ENCODE peak calls at places on chromosomes 4 and X, in eight cellular contexts. G, Y, E, T, V, Z, K and W are unnamed samples.

GRCh38 chr4:88054909-88055308 is 47.5 kb downstream of the PKD2 start:
- DNase-seq in G (peak), Y (peak), E (peak), T (no peak), V (no peak), Z (no peak), K (no peak), W (peak)

GRCh38 chr4:184599492-184600135 is 49.6 kb downstream of the CASP3 start:
- DNase-seq in G (peak), Y (no peak), E (peak), T (no peak), V (no peak), Z (no peak), K (no peak), W (no peak)

GRCh38 chrX:68672581-68673318 is 25.3 kb downstream of the STARD8 start:
- DNase-seq in G (no peak), Y (peak), E (no peak), T (no peak), V (no peak), Z (no peak), K (no peak), W (no peak)

GRCh38 chr4:110197421-110198398 is 705 bp downstream of the ELOVL6 start:
- DNase-seq in G (peak), Y (peak), E (peak), T (peak), V (no peak), Z (no peak), K (no peak), W (peak)

GRCh38 chr4:102608190-102608589 is 107.0 kb downstream of the NFKB1 start:
- DNase-seq in G (no peak), Y (no peak), E (no peak), T (no peak), V (no peak), Z (no peak), K (no peak), W (no peak)

GRCh38 chr4:113467581-113467980 is 294.0 kb downstream of the CAMK2D start:
- DNase-seq in G (peak), Y (peak), E (peak), T (no peak), V (no peak), Z (no peak), K (no peak), W (no peak)

GRCh38 chrX:47191331-47191730 is 2.3 kb upstream of the UBA1 start:
- DNase-seq in G (no peak), Y (peak), E (no peak), T (no peak), V (no peak), Z (no peak), K (peak), W (peak)

GRCh38 chr4:68738036-68738435 is 67.6 kb upstream of the UGT2B15 start:
- DNase-seq in G (no peak), Y (no peak), E (no peak), T (no peak), V (no peak), Z (no peak), K (no peak), W (no peak)

GRCh38 chrX:10859353-10859752 is 239.0 kb upstream of the MID1 start:
- DNase-seq in G (no peak), Y (no peak), E (no peak), T (no peak), V (no peak), Z (no peak), K (no peak), W (no peak)

GRCh38 chr4:766152-766515 is 59.8 kb downstream of the CPLX1 start:
- DNase-seq in G (no peak), Y (no peak), E (peak), T (no peak), V (no peak), Z (no peak), K (no peak), W (no peak)

GRCh38 chr4:39591290-39591689 is 47.4 kb downstream of the SMIM14 start:
- DNase-seq in G (no peak), Y (no peak), E (no peak), T (no peak), V (no peak), Z (no peak), K (no peak), W (no peak)

GRCh38 chr4:123411976-123412589 is 15.5 kb downstream of the SPRY1 start:
- DNase-seq in G (no peak), Y (no peak), E (no peak), T (no peak), V (no peak), Z (no peak), K (no peak), W (no peak)

GRCh38 chrX:26295425-26295824 is 79.5 kb downstream of the MAGEB5 start:
- DNase-seq in G (no peak), Y (no peak), E (no peak), T (no peak), V (no peak), Z (no peak), K (no peak), W (peak)

GRCh38 chrX:37320541-37321203 is 28.5 kb upstream of the PRRG1 start:
- DNase-seq in G (no peak), Y (no peak), E (no peak), T (no peak), V (no peak), Z (no peak), K (no peak), W (no peak)

GRCh38 chrX:143632625-143633387 is 3.1 kb downstream of the SLITRK4 start:
- DNase-seq in G (peak), Y (no peak), E (no peak), T (no peak), V (no peak), Z (no peak), K (no peak), W (peak)

GRCh38 chr4:82802906-82803305 is 4.3 kb upstream of the SCD5 start:
- DNase-seq in G (no peak), Y (peak), E (no peak), T (no peak), V (no peak), Z (no peak), K (no peak), W (peak)

GRCh38 chr4:38069271-38069760 is 109.1 kb downstream of the PTTG2 start:
- DNase-seq in G (no peak), Y (peak), E (peak), T (no peak), V (no peak), Z (no peak), K (no peak), W (peak)

GRCh38 chr4:2825740-2826139 is 17.9 kb upstream of the ADD1 start:
- DNase-seq in G (no peak), Y (no peak), E (no peak), T (peak), V (no peak), Z (no peak), K (no peak), W (no peak)

GRCh38 chrX:152637649-152638442 is at the start of gene GABRQ:
- DNase-seq in G (no peak), Y (peak), E (peak), T (peak), V (no peak), Z (no peak), K (no peak), W (peak)

GRCh38 chrX:39331062-39331704 is 529.9 kb downstream of the MID1IP1 start:
- DNase-seq in G (peak), Y (no peak), E (no peak), T (no peak), V (no peak), Z (no peak), K (no peak), W (no peak)

GRCh38 chr4:118991686-118992085 is 103.0 kb downstream of the SYNPO2 start:
- DNase-seq in G (no peak), Y (no peak), E (no peak), T (no peak), V (no peak), Z (no peak), K (no peak), W (no peak)

GRCh38 chrX:2439613-2440012 is 61.2 kb downstream of the DHRSX start:
- DNase-seq in G (no peak), Y (no peak), E (no peak), T (no peak), V (no peak), Z (no peak), K (no peak), W (no peak)

GRCh38 chr4:76984788-76985211 is 35.2 kb downstream of the SEPTIN11 start:
- DNase-seq in G (peak), Y (peak), E (peak), T (peak), V (peak), Z (no peak), K (no peak), W (peak)

GRCh38 chr4:10089346-10089745 is 27.3 kb downstream of the WDR1 start:
- DNase-seq in G (no peak), Y (peak), E (no peak), T (no peak), V (no peak), Z (no peak), K (no peak), W (no peak)